ENCODE peak calls at places on chromosomes 4 and X, in nine cellular contexts. T is natural killer cell; V is dorsolateral prefrontal cortex; X is right atrium auricular region; E is CD8-positive, alpha-beta T cell; I is transverse colon; A is GM12865; H is SK-N-SH; L is astrocyte of the spinal cord. Q is an unnamed sample.

GRCh38 chrX:110944793-110945466 is 149.3 kb upstream of the CHRDL1 start:
- DNase-seq in L (peak; percentile 7), H (peak; percentile 58), I (no peak), T (no peak), E (no peak), X (no peak), A (no peak), V (peak; percentile 29), Q (no peak)

GRCh38 chrX:136589966-136590365 is 58.0 kb downstream of the VGLL1 start:
- DNase-seq in L (no peak), V (no peak), I (no peak), E (no peak), H (no peak), A (no peak), X (no peak), T (no peak), Q (no peak)

GRCh38 chrX:86148024-86148511 is at the start of gene DACH2:
- DNase-seq in E (peak; percentile 10), T (no peak), H (peak; percentile 78), A (peak; percentile 77), L (peak; percentile 49), X (peak; percentile 78), V (peak; percentile 70), I (peak; percentile 66), Q (peak; percentile 88)

GRCh38 chr4:7156273-7157139 is 35.8 kb upstream of the SORCS2 start:
- DNase-seq in E (no peak), V (peak; percentile 64), A (no peak), I (no peak), T (no peak), X (no peak), L (no peak), H (peak; percentile 68), Q (no peak)

GRCh38 chrX:147853701-147854100 is 58.0 kb upstream of the FMR1 start:
- DNase-seq in L (no peak), H (no peak), V (no peak), A (no peak), E (no peak), T (no peak), X (no peak), I (no peak), Q (no peak)

GRCh38 chrX:22192419-22193086 is 80.2 kb upstream of the CBLL2 start:
- DNase-seq in X (peak; percentile 69), H (peak; percentile 47), L (peak; percentile 54), I (peak; percentile 64), A (peak; percentile 65), E (peak; percentile 36), V (peak; percentile 51), T (peak; percentile 19), Q (no peak)

GRCh38 chrX:151801980-151802379 is 67.4 kb downstream of the CNGA2 start:
- DNase-seq in T (no peak), H (no peak), I (no peak), E (no peak), V (no peak), A (no peak), X (peak; percentile 32), L (no peak), Q (no peak)

GRCh38 chr4:10025230-10025806 is 4.0 kb upstream of the SLC2A9 start:
- DNase-seq in V (no peak), A (no peak), L (no peak), H (no peak), X (no peak), E (no peak), T (no peak), I (no peak), Q (no peak)

GRCh38 chr4:153676984-153677383 is 7.1 kb upstream of the TLR2 start:
- DNase-seq in A (no peak), L (peak; percentile 91), T (no peak), X (no peak), I (no peak), H (no peak), V (no peak), E (no peak), Q (no peak)

GRCh38 chr4:182807346-182807745 is 109.8 kb downstream of the DCTD start:
- DNase-seq in T (no peak), E (no peak), A (no peak), H (no peak), L (no peak), X (no peak), I (no peak), V (no peak), Q (no peak)

GRCh38 chrX:8005678-8006347 is 78.6 kb upstream of the PNPLA4 start:
- DNase-seq in V (no peak), H (no peak), A (no peak), L (no peak), E (no peak), I (no peak), T (no peak), X (no peak), Q (no peak)

GRCh38 chr4:6452116-6452896 is 20.1 kb downstream of the PPP2R2C start:
- DNase-seq in T (no peak), I (no peak), E (no peak), L (no peak), X (no peak), H (no peak), A (no peak), V (no peak), Q (no peak)

GRCh38 chrX:71111141-71111843 is at the start of gene IL2RG:
- DNase-seq in T (peak; percentile 60), I (peak; percentile 72), E (peak; percentile 76), X (no peak), H (no peak), A (peak; percentile 91), L (no peak), V (no peak), Q (peak; percentile 53)

GRCh38 chr4:131304686-131305085 is 1844.4 kb upstream of the PCDH10 start:
- DNase-seq in X (no peak), H (no peak), A (no peak), V (no peak), I (no peak), E (no peak), L (no peak), T (no peak), Q (no peak)

GRCh38 chr4:791201-791865 is 34.6 kb downstream of the CPLX1 start:
- DNase-seq in L (no peak), X (no peak), I (no peak), V (no peak), E (no peak), A (no peak), T (no peak), H (no peak), Q (no peak)

GRCh38 chr4:139918591-139918990 is 235.4 kb downstream of the MAML3 start:
- DNase-seq in L (no peak), H (no peak), V (no peak), A (no peak), I (no peak), T (no peak), X (no peak), E (no peak), Q (no peak)
- TF ChIP-seq CTCF in L (no peak), H (no peak), V (no peak), A (no peak), I (no peak), T (no peak), X (no peak), E (no peak), Q (no peak)

GRCh38 chr4:67040315-67040714 is 505.0 kb downstream of the CENPC start:
- DNase-seq in H (no peak), V (no peak), I (no peak), T (no peak), E (no peak), A (no peak), L (no peak), X (no peak), Q (no peak)

GRCh38 chr4:67037489-67037888 is 507.8 kb downstream of the CENPC start:
- DNase-seq in E (no peak), H (no peak), I (no peak), L (no peak), V (no peak), X (no peak), A (no peak), T (no peak), Q (no peak)

GRCh38 chr4:67036791-67037190 is 508.5 kb downstream of the CENPC start:
- DNase-seq in H (no peak), X (no peak), A (no peak), I (no peak), E (no peak), T (no peak), L (no peak), V (no peak), Q (no peak)

GRCh38 chr4:67035986-67036385 is 509.3 kb downstream of the CENPC start:
- DNase-seq in H (no peak), A (no peak), T (no peak), E (no peak), L (peak; percentile 50), X (no peak), V (no peak), I (no peak), Q (no peak)

DNA sequence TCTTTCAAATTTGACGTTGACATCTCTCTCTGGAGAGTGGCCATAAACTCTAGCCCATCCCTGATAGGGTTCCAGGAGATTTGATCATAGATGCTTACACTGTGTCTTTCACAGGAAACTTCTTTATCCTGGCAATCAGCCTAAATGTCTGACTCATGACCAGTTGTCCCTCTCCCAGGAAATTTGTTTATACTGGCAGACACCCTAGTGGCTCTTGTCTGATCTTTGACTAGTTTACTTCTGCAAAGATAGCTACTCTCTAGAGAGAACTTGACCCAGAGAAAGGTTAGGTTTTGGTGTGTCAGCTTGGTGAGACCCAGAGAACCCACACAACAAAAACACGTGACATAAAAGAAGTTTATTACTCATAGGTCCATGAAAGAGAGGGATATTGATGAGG is 509.8 kb downstream of the CENPC start:
- DNase-seq in E (no peak), I (no peak), H (no peak), L (peak; percentile 89), X (no peak), V (no peak), A (no peak), T (no peak), Q (no peak)
- TF ChIP-seq CTCF in E (no peak), I (no peak), H (no peak), L (no peak), X (no peak), V (no peak), A (no peak), T (no peak), Q (no peak)

DNA sequence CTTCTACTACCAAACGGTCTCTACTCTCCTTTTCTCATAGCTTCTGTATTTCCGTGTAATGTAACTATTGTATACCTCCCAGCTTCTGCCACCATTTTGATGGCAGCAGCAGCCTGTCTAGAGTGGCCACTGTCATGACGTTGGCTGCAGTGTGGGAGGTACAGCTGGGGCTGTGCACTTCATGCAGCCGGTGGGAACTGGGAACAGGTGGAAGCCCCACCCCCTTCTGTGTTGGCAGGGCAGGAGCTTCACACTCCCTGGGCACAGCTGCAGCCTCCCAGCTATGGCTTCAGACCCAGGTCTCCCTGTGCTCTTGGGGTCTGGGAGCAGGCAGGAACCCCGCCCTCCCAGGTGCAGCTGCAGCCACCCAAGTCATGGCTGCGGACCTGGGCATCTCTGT is 49.8 kb upstream of the SEC24B start:
- DNase-seq in E (no peak), T (no peak), L (no peak), X (no peak), I (no peak), H (no peak), V (no peak), A (no peak), Q (no peak)
- TF ChIP-seq CTCF in E (no peak), T (no peak), L (no peak), X (no peak), I (no peak), H (no peak), V (no peak), A (no peak), Q (no peak)

DNA sequence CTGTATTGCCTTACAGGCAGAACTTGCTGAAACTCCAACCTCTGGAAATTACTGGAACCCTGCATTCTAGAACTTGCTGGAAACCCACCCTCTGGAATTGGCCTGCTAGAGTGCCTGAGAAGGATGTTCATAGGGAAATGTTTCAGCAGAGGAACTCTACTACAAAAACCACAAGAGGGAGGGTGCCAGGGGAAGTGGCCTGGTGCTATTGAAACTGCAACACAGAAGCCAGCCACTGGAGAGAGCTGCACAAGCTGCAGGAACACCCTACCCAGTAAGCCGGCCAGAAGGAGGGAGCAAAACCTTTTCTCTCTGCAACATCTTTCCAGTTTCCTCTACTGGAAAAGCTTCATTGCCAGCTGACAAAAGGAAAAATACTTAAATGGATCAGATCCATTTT is 2.5 kb upstream of the BRWD3 start:
- DNase-seq in V (no peak), L (peak; percentile 47), E (peak; percentile 25), I (peak; percentile 19), H (peak; percentile 8), X (no peak), A (peak; percentile 66), T (peak; percentile 25), Q (peak; percentile 33)
- TF ChIP-seq CTCF in V (no peak), L (peak; percentile 31), E (no peak), I (no peak), H (peak; percentile 19), X (no peak), A (peak; percentile 16), T (no peak), Q (no peak)